ENCODE peak calls at places on chromosomes 13 and 19, in four cellular contexts. S, W, L and G are unnamed samples.

GRCh38 chr19:6242677-6243076 is 37.1 kb downstream of the MLLT1 start:
- DNase-seq in W (no peak), L (no peak), S (no peak), G (no peak)

GRCh38 chr19:55434356-55434755 is 8.7 kb downstream of the SHISA7 start:
- DNase-seq in S (no peak), W (no peak), L (no peak), G (no peak)

GRCh38 chr13:45325806-45326205 is 15.2 kb downstream of the TPT1 start:
- DNase-seq in S (no peak), L (peak), W (peak), G (peak)

GRCh38 chr13:22562116-22562515 is 618.7 kb upstream of the SGCG start:
- DNase-seq in W (no peak), L (no peak), S (no peak), G (no peak)

GRCh38 chr13:29505511-29505910 is 90.0 kb downstream of the SLC7A1 start:
- DNase-seq in L (no peak), W (no peak), S (no peak), G (no peak)

GRCh38 chr19:19651076-19651475 is 7.6 kb upstream of the GMIP start:
- DNase-seq in L (no peak), S (no peak), W (no peak), G (no peak)

GRCh38 chr13:32318072-32318471 is 2.8 kb downstream of the BRCA2 start:
- DNase-seq in S (no peak), L (no peak), W (no peak), G (no peak)

GRCh38 chr19:50679177-50680125 is 30.2 kb downstream of the C19orf81 start:
- DNase-seq in S (peak), L (peak), W (peak), G (peak)

GRCh38 chr13:110254151-110254679 is 52.7 kb downstream of the COL4A1 start:
- DNase-seq in S (no peak), L (no peak), W (no peak), G (no peak)

GRCh38 chr19:47507031-47507430 is 7.8 kb downstream of the NAPA start:
- DNase-seq in W (no peak), S (no peak), L (no peak), G (no peak)

GRCh38 chr13:100301418-100301817 is 212.5 kb downstream of the PCCA start:
- DNase-seq in S (no peak), L (no peak), W (no peak), G (no peak)

GRCh38 chr13:48904668-48905290 is 70.9 kb upstream of the FNDC3A start:
- DNase-seq in W (no peak), S (no peak), L (no peak), G (no peak)

GRCh38 chr13:107866007-107866665 is 349.2 kb downstream of the LIG4 start:
- DNase-seq in W (peak), L (no peak), S (no peak), G (no peak)

GRCh38 chr19:4361152-4362037 is 18.0 kb downstream of the MPND start:
- DNase-seq in L (no peak), S (no peak), W (no peak), G (peak)

GRCh38 chr13:110524484-110525254 is 36.9 kb downstream of the RAB20 start:
- DNase-seq in L (no peak), S (peak), W (no peak), G (peak)

GRCh38 chr19:10636304-10636972 is 11.1 kb downstream of the SLC44A2 start:
- DNase-seq in L (no peak), S (peak), W (no peak), G (no peak)

GRCh38 chr19:29273000-29273691 is 60.2 kb upstream of the UQCRFS1 start:
- DNase-seq in S (no peak), L (no peak), W (no peak), G (no peak)

GRCh38 chr13:111926501-111927180 is 140.3 kb upstream of the SOX1 start:
- DNase-seq in W (no peak), L (no peak), S (peak), G (peak)